ENCODE peak calls at places on chromosomes 12 and 14, in six cellular contexts. C is cardiac fibroblast, O is RWPE2, E is thoracic aorta, T is AG04450, D is Panc1. L is an unnamed sample.

GRCh38 chr12:94872671-94873367 is 130.7 kb downstream of the NDUFA12 start:
- DNase-seq in C (no peak), T (no peak), D (no peak), E (no peak), O (no peak), L (peak; percentile 61)

GRCh38 chr14:58628381-58628780 is 9.4 kb upstream of the DACT1 start:
- DNase-seq in T (no peak), D (no peak), E (no peak), C (no peak), O (no peak), L (no peak)

GRCh38 chr14:45134051-45134958 is at the start of gene FKBP3:
- DNase-seq in T (peak; percentile 97), O (peak; percentile 100), E (peak; percentile 97), D (peak; percentile 89), C (peak; percentile 99), L (peak; percentile 94)

GRCh38 chr14:59829941-59830734 is 40.4 kb downstream of the RTN1 start:
- DNase-seq in E (no peak), D (no peak), O (no peak), C (no peak), T (no peak), L (no peak)

GRCh38 chr12:129052373-129052772 is 199.1 kb downstream of the GLT1D1 start:
- DNase-seq in O (no peak), E (no peak), C (no peak), T (no peak), D (no peak), L (no peak)

GRCh38 chr14:51855234-51855633 is 5.2 kb upstream of the GNG2 start:
- DNase-seq in C (peak; percentile 38), O (no peak), E (no peak), D (no peak), T (peak; percentile 26), L (no peak)

GRCh38 chr12:106710143-106710893 is 64.2 kb upstream of the RIC8B start:
- DNase-seq in C (no peak), T (no peak), D (no peak), E (no peak), O (no peak), L (no peak)

GRCh38 chr14:103803661-103804060 is 43.7 kb downstream of the PPP1R13B start:
- DNase-seq in D (no peak), T (no peak), C (peak; percentile 20), E (no peak), O (no peak), L (no peak)

GRCh38 chr14:65109357-65109756 is 7.0 kb upstream of the MAX start:
- DNase-seq in E (no peak), D (no peak), T (no peak), C (no peak), O (no peak), L (no peak)

GRCh38 chr12:56164345-56164729 is 6.2 kb downstream of the MYL6 start:
- DNase-seq in T (no peak), O (no peak), D (no peak), C (no peak), E (no peak), L (no peak)

GRCh38 chr12:65300679-65301349 is 22.3 kb downstream of the MSRB3 start:
- DNase-seq in D (no peak), T (no peak), C (no peak), E (no peak), O (no peak), L (no peak)

GRCh38 chr14:64711039-64711438 is 6.8 kb downstream of the PLEKHG3 start:
- DNase-seq in O (peak; percentile 7), D (no peak), T (no peak), C (no peak), E (no peak), L (no peak)

GRCh38 chr12:119676022-119676421 is 8.1 kb downstream of the PRKAB1 start:
- DNase-seq in C (no peak), T (no peak), E (no peak), D (no peak), O (no peak), L (no peak)
- TF ChIP-seq CTCF in C (no peak), T (no peak), E (no peak), D (no peak), O (no peak), L (no peak)

DNA sequence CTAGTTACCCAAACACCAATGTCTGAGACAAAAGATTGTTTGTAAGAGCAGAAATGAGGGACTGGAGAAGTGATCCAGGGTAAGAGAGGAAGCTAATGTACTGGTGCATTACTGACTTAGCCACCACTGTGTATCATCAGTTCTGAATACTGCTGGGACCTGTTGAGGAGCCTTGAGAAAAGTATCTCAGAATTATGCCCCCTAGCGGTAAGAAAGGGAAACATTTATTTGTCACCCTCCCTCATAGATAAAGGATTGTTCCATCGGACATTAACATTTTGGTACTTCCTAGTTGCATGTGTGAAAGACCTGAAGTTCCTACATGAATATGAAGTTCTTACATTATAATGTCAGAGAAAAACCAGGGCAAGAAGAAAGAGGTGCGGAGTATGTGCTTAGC is 612.5 kb downstream of the FSCB start:
- DNase-seq in C (peak; percentile 16), E (no peak), O (no peak), T (no peak), D (no peak), L (no peak)
- TF ChIP-seq CTCF in C (peak; percentile 13), E (no peak), O (peak; percentile 76), T (peak; percentile 38), D (peak; percentile 47), L (no peak)

DNA sequence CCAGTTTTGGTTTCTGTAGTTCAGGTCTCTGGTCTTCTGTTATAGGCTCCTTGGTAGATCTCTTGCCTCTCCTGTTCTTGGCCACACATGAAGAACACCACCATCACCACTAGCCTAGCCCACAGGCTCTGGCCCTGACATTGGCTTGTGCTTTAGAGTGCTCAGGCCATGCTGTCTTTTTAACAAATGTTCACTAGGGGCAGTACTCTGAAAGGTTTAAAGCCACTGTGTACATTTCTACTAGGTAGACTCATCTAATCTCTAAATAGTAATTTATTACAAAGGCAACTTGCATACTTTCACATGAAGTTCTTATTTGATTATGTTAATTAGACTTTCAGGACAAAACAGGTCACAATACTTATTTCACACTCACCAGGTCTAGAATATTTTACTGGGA is 38.3 kb downstream of the PDE6H start:
- DNase-seq in O (no peak), C (no peak), T (no peak), E (no peak), D (no peak), L (no peak)
- TF ChIP-seq CTCF in O (no peak), C (peak; percentile 9), T (peak; percentile 29), E (no peak), D (peak; percentile 22), L (peak; percentile 14)

GRCh38 chr14:93475471-93475870 is 44.7 kb downstream of the UNC79 start:
- DNase-seq in D (no peak), E (no peak), C (no peak), O (no peak), T (no peak), L (no peak)

GRCh38 chr14:93480867-93481266 is 50.1 kb downstream of the UNC79 start:
- DNase-seq in E (no peak), C (no peak), T (no peak), O (no peak), D (no peak), L (no peak)

GRCh38 chr14:93481758-93482157 is 51.0 kb downstream of the UNC79 start:
- DNase-seq in O (no peak), C (no peak), E (no peak), T (no peak), D (no peak), L (no peak)

GRCh38 chr14:93476305-93476704 is 45.6 kb downstream of the UNC79 start:
- DNase-seq in E (no peak), D (no peak), C (no peak), O (no peak), T (no peak), L (no peak)
- TF ChIP-seq CTCF in E (no peak), D (no peak), C (no peak), O (no peak), T (no peak), L (no peak)

GRCh38 chr12:13941258-13942249 is 39.8 kb downstream of the GRIN2B start:
- DNase-seq in C (peak; percentile 47), O (no peak), D (peak; percentile 18), E (no peak), T (no peak), L (peak; percentile 56)
- TF ChIP-seq CTCF in C (peak; percentile 11), O (no peak), D (peak; percentile 54), E (no peak), T (no peak), L (no peak)

GRCh38 chr12:67220065-67220464 is 49.1 kb upstream of the CAND1 start:
- DNase-seq in D (no peak), O (no peak), C (no peak), E (no peak), T (no peak), L (no peak)

GRCh38 chr12:67223225-67223624 is 45.9 kb upstream of the CAND1 start:
- DNase-seq in E (no peak), C (no peak), D (no peak), O (no peak), T (no peak), L (no peak)

GRCh38 chr12:67217647-67218046 is 51.5 kb upstream of the CAND1 start:
- DNase-seq in E (no peak), D (no peak), C (no peak), O (no peak), T (no peak), L (no peak)

GRCh38 chr12:67222302-67222701 is 46.9 kb upstream of the CAND1 start:
- DNase-seq in C (peak; percentile 12), E (no peak), D (no peak), T (no peak), O (no peak), L (no peak)
- TF ChIP-seq CTCF in C (no peak), E (no peak), D (peak; percentile 64), T (peak; percentile 40), O (peak; percentile 40), L (no peak)

GRCh38 chr12:41439858-41440257 is 251.7 kb downstream of the PDZRN4 start:
- DNase-seq in D (no peak), C (no peak), E (no peak), O (no peak), T (no peak), L (no peak)

GRCh38 chr12:41436076-41436475 is 248.0 kb downstream of the PDZRN4 start:
- DNase-seq in D (no peak), C (no peak), E (no peak), T (no peak), O (no peak), L (no peak)

GRCh38 chr12:41437578-41437977 is 249.5 kb downstream of the PDZRN4 start:
- DNase-seq in C (no peak), O (no peak), E (no peak), D (no peak), T (no peak), L (no peak)

GRCh38 chr12:41441180-41441579 is 253.1 kb downstream of the PDZRN4 start:
- DNase-seq in T (no peak), E (no peak), D (no peak), C (no peak), O (no peak), L (no peak)

DNA sequence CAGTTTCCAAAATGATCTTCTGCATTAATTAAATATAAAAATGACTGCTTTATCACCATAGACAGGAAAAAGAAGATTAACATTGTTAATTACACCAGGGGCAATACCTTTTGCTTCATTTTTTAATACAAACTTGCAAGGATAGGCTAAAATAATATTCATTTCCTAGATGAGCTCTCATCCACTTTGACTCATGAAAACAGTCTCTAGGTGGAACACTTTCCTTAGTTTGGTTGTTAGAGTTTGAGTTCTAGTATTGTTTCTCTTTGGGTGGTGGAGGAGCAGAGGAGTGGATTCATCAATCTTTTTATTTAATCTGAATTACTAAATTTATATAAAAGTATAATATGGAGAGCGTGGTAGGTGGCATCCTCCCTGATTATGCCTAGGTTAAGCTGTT is 251.0 kb downstream of the PDZRN4 start:
- DNase-seq in D (no peak), O (no peak), T (no peak), E (no peak), C (no peak), L (no peak)
- TF ChIP-seq CTCF in D (no peak), O (no peak), T (no peak), E (no peak), C (no peak), L (no peak)

L was measured in GM20000.